ENCODE peak calls at places on chromosomes 11 and 22, in eight cellular contexts. V, Z, K, L, A, I, J and G are unnamed samples.

GRCh38 chr22:50101870-50102565 is 12.2 kb downstream of the MOV10L1 start:
- DNase-seq in V (no peak), Z (no peak), K (no peak), L (peak), A (no peak), I (no peak), J (no peak), G (no peak)

GRCh38 chr11:33317662-33318061 is 60.5 kb downstream of the HIPK3 start:
- DNase-seq in V (no peak), Z (no peak), K (no peak), L (no peak), A (peak), I (peak), J (no peak), G (peak)

GRCh38 chr11:77609234-77609633 is 19.5 kb downstream of the AQP11 start:
- DNase-seq in V (no peak), Z (no peak), K (no peak), L (no peak), A (no peak), I (no peak), J (peak), G (no peak)

GRCh38 chr11:36738292-36738861 is 140.3 kb upstream of the RAG2 start:
- DNase-seq in V (no peak), Z (no peak), K (no peak), L (no peak), A (no peak), I (no peak), J (no peak), G (no peak)

GRCh38 chr11:105033781-105034180 is 1.2 kb downstream of the CASP1 start:
- DNase-seq in V (no peak), Z (no peak), K (no peak), L (no peak), A (no peak), I (no peak), J (no peak), G (no peak)

GRCh38 chr22:43528601-43529360 is 117.0 kb downstream of the MPPED1 start:
- DNase-seq in V (no peak), Z (no peak), K (no peak), L (no peak), A (no peak), I (no peak), J (no peak), G (no peak)

GRCh38 chr22:19903031-19903430 is 38.5 kb upstream of the COMT start:
- DNase-seq in V (no peak), Z (no peak), K (peak), L (no peak), A (no peak), I (no peak), J (no peak), G (no peak)

GRCh38 chr11:80103149-80103859 is 662.5 kb upstream of the TENM4 start:
- DNase-seq in V (peak), Z (peak), K (no peak), L (no peak), A (peak), I (peak), J (no peak), G (peak)

GRCh38 chr11:77559686-77560425 is 29.9 kb upstream of the AQP11 start:
- DNase-seq in V (peak), Z (peak), K (no peak), L (no peak), A (peak), I (peak), J (peak), G (peak)

GRCh38 chr11:35615911-35616900 is 2.1 kb upstream of the FJX1 start:
- DNase-seq in V (peak), Z (peak), K (no peak), L (peak), A (peak), I (peak), J (peak), G (no peak)

GRCh38 chr11:30377347-30377746 is 54.4 kb downstream of the ARL14EP start:
- DNase-seq in V (no peak), Z (no peak), K (no peak), L (no peak), A (no peak), I (no peak), J (no peak), G (peak)

GRCh38 chr11:72787262-72788104 is 6.4 kb downstream of the STARD10 start:
- DNase-seq in V (peak), Z (no peak), K (peak), L (peak), A (no peak), I (no peak), J (no peak), G (no peak)

GRCh38 chr11:105181521-105181920 is 42.0 kb upstream of the CARD18 start:
- DNase-seq in V (no peak), Z (peak), K (no peak), L (no peak), A (peak), I (peak), J (no peak), G (no peak)

GRCh38 chr11:102390667-102391449 is 43.8 kb downstream of the BIRC2 start:
- DNase-seq in V (peak), Z (peak), K (peak), L (peak), A (peak), I (peak), J (peak), G (peak)

GRCh38 chr11:17845431-17845881 is 110.9 kb downstream of the KCNC1 start:
- DNase-seq in V (no peak), Z (peak), K (no peak), L (no peak), A (peak), I (peak), J (no peak), G (peak)

GRCh38 chr11:18394928-18395734 is 768 bp downstream of the LDHA start:
- DNase-seq in V (peak), Z (peak), K (peak), L (peak), A (peak), I (peak), J (peak), G (peak)

GRCh38 chr11:8082391-8083087 is 1.5 kb downstream of the TUB start:
- DNase-seq in V (peak), Z (no peak), K (peak), L (no peak), A (no peak), I (no peak), J (no peak), G (no peak)

GRCh38 chr11:841981-842369 is 354 bp downstream of the POLR2L start:
- DNase-seq in V (no peak), Z (no peak), K (no peak), L (no peak), A (no peak), I (no peak), J (no peak), G (no peak)

GRCh38 chr11:9752091-9752490 is 88.2 kb downstream of the SWAP70 start:
- DNase-seq in V (peak), Z (peak), K (no peak), L (no peak), A (peak), I (peak), J (no peak), G (no peak)

GRCh38 chr11:1532606-1533341 is 39.3 kb downstream of the DUSP8 start:
- DNase-seq in V (no peak), Z (no peak), K (no peak), L (no peak), A (peak), I (no peak), J (no peak), G (peak)

GRCh38 chr11:123062892-123063395 is 1.0 kb upstream of the HSPA8 start:
- DNase-seq in V (no peak), Z (no peak), K (no peak), L (peak), A (no peak), I (peak), J (no peak), G (no peak)

GRCh38 chr11:119284344-119285157 is 32.4 kb downstream of the MCAM start:
- DNase-seq in V (peak), Z (peak), K (no peak), L (peak), A (peak), I (peak), J (peak), G (peak)

GRCh38 chr11:115501504-115501894 is 2.7 kb downstream of the CADM1 start:
- DNase-seq in V (no peak), Z (no peak), K (no peak), L (no peak), A (no peak), I (no peak), J (no peak), G (no peak)

GRCh38 chr11:9179141-9179540 is 86.0 kb downstream of the DENND5A start:
- DNase-seq in V (no peak), Z (no peak), K (no peak), L (no peak), A (no peak), I (no peak), J (peak), G (no peak)

GRCh38 chr11:128956401-128957203 is 13.9 kb upstream of the TP53AIP1 start:
- DNase-seq in V (peak), Z (peak), K (no peak), L (peak), A (peak), I (peak), J (peak), G (peak)

GRCh38 chr22:47341464-47341863 is 579.0 kb downstream of the TBC1D22A start:
- DNase-seq in V (no peak), Z (no peak), K (no peak), L (no peak), A (no peak), I (no peak), J (no peak), G (no peak)

GRCh38 chr22:19723990-19724827 is 870 bp downstream of the GP1BB start:
- DNase-seq in V (peak), Z (no peak), K (peak), L (peak), A (peak), I (peak), J (peak), G (no peak)

GRCh38 chr11:15793032-15793996 is 563.0 kb downstream of the SOX6 start:
- DNase-seq in V (no peak), Z (peak), K (no peak), L (no peak), A (peak), I (peak), J (peak), G (peak)

DNA sequence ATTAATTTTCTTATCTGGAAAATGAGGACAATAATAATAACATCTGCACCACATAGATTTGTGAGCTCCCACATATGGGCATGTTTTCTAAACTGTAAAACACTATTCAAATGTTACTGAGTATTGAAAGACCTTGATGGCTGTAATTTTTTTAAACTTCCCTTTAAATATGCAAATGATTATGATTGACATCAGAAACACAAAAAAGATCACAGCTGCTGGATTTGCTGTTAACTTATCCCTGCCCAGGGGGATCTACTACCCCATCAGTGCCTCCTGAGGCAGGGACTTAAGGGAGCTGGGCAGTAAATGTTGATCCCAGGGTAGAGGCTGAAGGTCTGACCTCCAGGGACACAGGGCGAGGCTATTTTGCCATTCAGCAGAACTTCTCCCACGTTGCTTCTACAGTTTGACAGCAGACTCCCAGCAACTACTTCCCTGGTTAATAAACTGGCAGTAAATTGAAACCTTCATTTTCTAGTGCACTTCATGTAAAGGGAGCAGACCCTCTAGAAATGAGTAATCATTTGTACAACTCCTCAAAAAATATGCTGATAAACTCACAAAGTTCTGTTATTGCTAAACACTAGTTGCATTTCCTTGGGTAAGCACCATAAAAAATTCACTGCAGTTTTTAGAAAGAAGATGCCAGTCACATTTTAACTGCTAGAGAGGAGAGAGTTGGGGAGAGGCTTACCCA is 20.3 kb downstream of the TMPRSS5 start:
- DNase-seq in V (no peak), Z (no peak), K (no peak), L (no peak), A (no peak), I (no peak), J (no peak), G (no peak)
- H3K4me2 ChIP-seq in V (no peak), Z (no peak), K (no peak), L (no peak), A (no peak), I (no peak), J (no peak), G (no peak)

DNA sequence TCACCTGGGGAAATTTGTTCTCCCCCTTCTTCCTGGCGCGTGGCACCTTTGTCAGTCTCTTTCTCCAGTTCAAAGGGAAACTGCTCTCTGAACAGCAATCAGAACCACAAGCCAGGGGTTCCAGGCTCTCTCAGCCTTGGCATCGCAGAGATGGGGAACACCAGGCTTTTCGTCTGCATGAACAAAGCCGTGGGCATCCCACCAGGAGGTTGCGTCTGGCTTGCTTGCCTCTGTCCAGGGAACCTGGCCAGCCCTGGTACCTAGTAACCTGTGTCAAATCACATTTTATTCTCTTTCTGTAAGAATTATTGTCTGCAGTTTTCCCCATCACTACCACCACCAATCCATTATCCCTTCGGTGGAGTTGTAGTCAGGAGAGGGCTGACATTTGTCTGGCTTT is 107.0 kb downstream of the WNT7B start:
- DNase-seq in V (no peak), Z (no peak), K (no peak), L (no peak), A (no peak), I (no peak), J (no peak), G (no peak)
- H3K4me2 ChIP-seq in V (no peak), Z (no peak), K (no peak), L (no peak), A (no peak), I (no peak), J (no peak), G (no peak)

GRCh38 chr22:31980628-31981027 is 36.3 kb downstream of the YWHAH start:
- DNase-seq in V (no peak), Z (no peak), K (no peak), L (no peak), A (no peak), I (no peak), J (no peak), G (no peak)
- H3K4me2 ChIP-seq in V (no peak), Z (no peak), K (no peak), L (no peak), A (no peak), I (no peak), J (no peak), G (no peak)

DNA sequence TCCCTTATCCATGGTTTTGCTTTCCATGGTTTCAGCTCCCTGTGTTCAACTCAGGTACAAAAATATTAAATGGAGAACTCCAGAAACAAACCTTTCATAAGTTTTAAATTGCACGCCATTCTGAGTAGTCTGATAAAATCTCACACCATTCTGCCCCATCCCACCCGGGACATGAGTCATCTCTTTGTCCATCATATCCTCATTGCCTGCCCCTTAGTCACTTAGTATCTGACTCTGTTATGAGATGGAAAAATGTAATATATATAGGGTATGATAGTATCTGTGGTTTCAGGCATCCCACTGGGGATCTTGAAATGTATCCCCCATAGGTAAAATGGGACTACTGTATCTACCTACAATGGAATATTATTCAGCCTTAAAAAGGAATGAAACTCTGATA is 35.5 kb upstream of the FGF3 start:
- DNase-seq in V (no peak), Z (peak), K (no peak), L (no peak), A (peak), I (peak), J (no peak), G (peak)
- H3K4me2 ChIP-seq in V (no peak), Z (no peak), K (no peak), L (no peak), A (peak), I (no peak), J (no peak), G (peak)

DNA sequence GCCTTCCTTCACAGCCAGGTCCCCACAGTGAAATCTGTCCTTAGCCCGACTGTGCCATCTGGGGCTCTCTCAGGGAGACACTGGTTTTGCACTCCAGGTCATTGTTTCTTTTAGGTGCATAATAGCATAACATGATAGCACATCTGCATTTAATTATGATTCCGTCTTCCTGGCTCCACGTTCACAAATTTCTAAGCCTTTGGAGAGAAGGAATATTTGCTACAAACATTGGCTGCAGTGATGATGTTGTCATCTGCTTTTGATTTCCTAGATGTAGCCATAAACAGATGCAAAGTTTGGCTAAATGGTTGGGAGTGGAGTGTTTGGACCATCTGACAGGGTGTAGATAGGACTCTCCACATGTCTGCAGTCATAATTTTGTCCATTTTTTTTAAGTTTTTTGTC is 12.0 kb upstream of the CAT start:
- DNase-seq in V (peak), Z (no peak), K (no peak), L (no peak), A (peak), I (peak), J (no peak), G (no peak)
- H3K4me2 ChIP-seq in V (peak), Z (peak), K (no peak), L (no peak), A (peak), I (no peak), J (no peak), G (peak)

GRCh38 chr22:39384750-39385480 is 14.7 kb upstream of the TAB1 start:
- DNase-seq in V (peak), Z (peak), K (peak), L (peak), A (no peak), I (peak), J (peak), G (no peak)
- H3K4me2 ChIP-seq in V (no peak), Z (no peak), K (no peak), L (no peak), A (no peak), I (no peak), J (no peak), G (no peak)

DNA sequence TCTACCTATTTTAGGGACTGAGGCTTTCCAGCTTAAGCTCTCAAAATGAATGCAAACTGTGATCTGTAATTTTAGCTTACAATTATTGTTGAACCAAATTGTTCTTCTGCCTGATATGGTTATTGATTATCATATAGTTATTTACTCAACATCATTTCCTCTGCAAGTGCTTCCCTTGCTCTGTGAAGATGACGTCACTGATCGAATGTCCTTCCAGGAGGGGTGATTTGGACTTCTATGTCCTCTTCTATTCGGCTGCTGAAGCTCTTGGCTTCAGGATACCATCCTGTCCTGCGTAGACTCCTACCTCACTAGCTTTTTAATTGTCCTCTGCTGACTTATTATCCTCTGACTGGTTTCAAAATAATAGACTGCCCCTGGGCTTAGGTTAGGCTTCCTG is 137.4 kb upstream of the LARGE1 start:
- DNase-seq in V (no peak), Z (no peak), K (no peak), L (no peak), A (no peak), I (no peak), J (no peak), G (no peak)
- H3K4me2 ChIP-seq in V (no peak), Z (no peak), K (no peak), L (no peak), A (no peak), I (no peak), J (no peak), G (no peak)